ENCODE peak calls at places on chromosome 21, in six cellular contexts. Y is stimulated activated naive CD4-positive, alpha-beta T cell; C is effector memory CD4-positive, alpha-beta T cell; Z is AG10803; T is activated CD4-positive, alpha-beta memory T cell treated with anti-CD3 and anti-CD28 coated beads for 36 hours; U is NCI-H748 treated with DMSO at 0.1 percent for 48 hours. F is an unnamed sample.

GRCh38 chr21:31038376-31038775 is at the start of gene KRTAP19-8:
- DNase-seq in C (no peak), T (no peak), U (no peak), Y (no peak), Z (no peak), F (no peak)

GRCh38 chr21:32626633-32627196 is 14.5 kb upstream of the CFAP298 start:
- DNase-seq in T (no peak), Z (peak), U (no peak), Y (no peak), C (no peak), F (no peak)

GRCh38 chr21:17552410-17552809 is 39.6 kb downstream of the CXADR start:
- DNase-seq in Y (no peak), T (no peak), C (no peak), U (no peak), Z (no peak), F (no peak)

GRCh38 chr21:36851121-36851520 is 115.3 kb downstream of the HLCS start:
- DNase-seq in U (no peak), Y (no peak), Z (no peak), T (no peak), C (no peak), F (no peak)

GRCh38 chr21:46017695-46018094 is 36.1 kb downstream of the COL6A1 start:
- DNase-seq in U (no peak), Z (no peak), T (no peak), C (no peak), Y (no peak), F (no peak)

GRCh38 chr21:27759091-27759659 is 792.3 kb upstream of the ADAMTS5 start:
- DNase-seq in U (no peak), Z (peak), T (no peak), C (no peak), Y (no peak), F (peak)

GRCh38 chr21:43812139-43812821 is 22.9 kb downstream of the RRP1 start:
- DNase-seq in C (no peak), Y (no peak), U (peak), T (no peak), Z (peak), F (peak)

GRCh38 chr21:20728691-20729090 is 269.5 kb upstream of the NCAM2 start:
- DNase-seq in T (no peak), U (no peak), C (no peak), Y (no peak), Z (no peak), F (no peak)

GRCh38 chr21:16891821-16892220 is 621.0 kb upstream of the CXADR start:
- DNase-seq in C (no peak), T (no peak), U (no peak), Z (peak), Y (no peak), F (no peak)

GRCh38 chr21:16370176-16370575 is 640.4 kb downstream of the USP25 start:
- DNase-seq in Y (no peak), C (no peak), Z (no peak), T (no peak), U (no peak), F (no peak)

GRCh38 chr21:46552274-46552673 is 52.6 kb downstream of the S100B start:
- DNase-seq in T (no peak), U (no peak), Y (no peak), Z (no peak), C (no peak), F (no peak)

GRCh38 chr21:31945576-31945975 is 72.8 kb downstream of the HUNK start:
- DNase-seq in Y (no peak), Z (peak), U (no peak), C (no peak), T (no peak), F (no peak)

GRCh38 chr21:38306833-38307232 is 50.0 kb downstream of the KCNJ15 start:
- DNase-seq in C (no peak), T (no peak), Y (no peak), U (no peak), Z (peak), F (peak)

GRCh38 chr21:46323710-46324389 is at the start of the genes C21orf58 and PCNT:
- DNase-seq in Z (peak), C (peak), Y (peak), T (peak), U (peak), F (peak)

GRCh38 chr21:33991091-33991490 is 75.5 kb upstream of the ATP5PO start:
- DNase-seq in C (no peak), T (no peak), Y (no peak), Z (peak), U (no peak), F (no peak)

GRCh38 chr21:36728371-36729111 is 29.6 kb downstream of the SIM2 start:
- DNase-seq in Z (no peak), T (no peak), U (no peak), Y (no peak), C (no peak), F (no peak)

GRCh38 chr21:21052672-21053071 is 54.5 kb downstream of the NCAM2 start:
- DNase-seq in Z (no peak), T (no peak), U (no peak), Y (no peak), C (no peak), F (no peak)

GRCh38 chr21:26846036-26846931 is 1.1 kb upstream of the ADAMTS1 start:
- DNase-seq in Y (no peak), C (no peak), T (peak), Z (peak), U (no peak), F (peak)

GRCh38 chr21:44939532-44940115 is at the start of gene SLX9:
- DNase-seq in Z (peak), T (peak), Y (peak), C (peak), U (peak), F (peak)

GRCh38 chr21:42837421-42838211 is 41.7 kb downstream of the WDR4 start:
- DNase-seq in C (no peak), U (no peak), Y (no peak), T (peak), Z (no peak), F (no peak)

GRCh38 chr21:46111857-46112730 is 14.2 kb downstream of the COL6A2 start:
- DNase-seq in Y (no peak), Z (no peak), U (no peak), T (peak), C (no peak), F (no peak)

GRCh38 chr21:39631842-39632577 is 19.3 kb downstream of the B3GALT5 start:
- DNase-seq in U (no peak), C (no peak), T (no peak), Y (no peak), Z (no peak), F (no peak)

GRCh38 chr21:17612023-17612564 is 607 bp downstream of the BTG3 start:
- DNase-seq in T (peak), C (no peak), Z (peak), Y (no peak), U (no peak), F (peak)

GRCh38 chr21:45572231-45572630 is 30.0 kb upstream of the SLC19A1 start:
- DNase-seq in Y (no peak), U (no peak), Z (no peak), C (no peak), T (no peak), F (no peak)

GRCh38 chr21:34926784-34927548 is 122.1 kb downstream of the RUNX1 start:
- DNase-seq in C (no peak), Y (no peak), T (no peak), U (no peak), Z (peak), F (peak)